ENCODE peak calls at places on chromosomes 3 and 15, in five cellular contexts. V is C1 segment of cervical spinal cord, P is globus pallidus, T is psoas muscle, O is iris pigment epithelial cell. E is an unnamed sample.

GRCh38 chr3:156132313-156132712 is 11.9 kb downstream of the KCNAB1 start:
- DNase-seq in O (no peak), P (no peak), V (no peak), T (no peak), E (no peak)

GRCh38 chr3:49928511-49929017 is 1.0 kb downstream of the MON1A start:
- DNase-seq in T (no peak), P (no peak), V (no peak), O (no peak), E (no peak)

GRCh38 chr15:72057548-72058091 is 60.3 kb downstream of the MYO9A start:
- DNase-seq in O (no peak), T (no peak), P (peak; percentile 7), V (no peak), E (peak; percentile 10)

GRCh38 chr3:104763007-104763406 is 603.7 kb upstream of the ALCAM start:
- DNase-seq in V (no peak), P (peak; percentile 57), O (peak; percentile 56), T (no peak), E (no peak)

GRCh38 chr15:84937144-84937543 is 44.5 kb upstream of the PDE8A start:
- DNase-seq in V (no peak), O (no peak), T (no peak), P (no peak), E (no peak)

GRCh38 chr3:8629151-8630021 is 15.2 kb downstream of the SSUH2 start:
- DNase-seq in O (peak; percentile 74), T (peak; percentile 91), P (no peak), V (no peak), E (peak; percentile 73)

GRCh38 chr3:57544181-57545125 is at the start of gene DNAH12:
- DNase-seq in V (no peak), O (no peak), P (no peak), T (no peak), E (no peak)

GRCh38 chr3:180421221-180421620 is 180.7 kb upstream of the TTC14 start:
- DNase-seq in T (no peak), V (no peak), P (no peak), O (peak; percentile 60), E (peak; percentile 37)

GRCh38 chr15:58686286-58686685 is 63.2 kb downstream of the ADAM10 start:
- DNase-seq in V (no peak), T (no peak), O (no peak), P (no peak), E (no peak)

GRCh38 chr3:72633534-72633933 is 214.7 kb downstream of the SHQ1 start:
- DNase-seq in P (no peak), V (no peak), O (no peak), T (no peak), E (no peak)

GRCh38 chr3:157088506-157089454 is 71.2 kb downstream of the CCNL1 start:
- DNase-seq in O (peak; percentile 90), T (peak; percentile 99), V (no peak), P (peak; percentile 96), E (peak; percentile 98)

GRCh38 chr3:104604326-104605010 is 762.2 kb upstream of the ALCAM start:
- DNase-seq in T (no peak), P (no peak), V (no peak), O (peak; percentile 60), E (peak; percentile 31)

GRCh38 chr3:57939776-57940175 is 68.4 kb upstream of the FLNB start:
- DNase-seq in V (no peak), P (no peak), T (no peak), O (no peak), E (no peak)

GRCh38 chr3:128878556-128879124 is 780 bp upstream of the ACAD9 start:
- DNase-seq in P (no peak), O (peak; percentile 80), T (no peak), V (no peak), E (peak; percentile 66)

E was measured in amniotic epithelial cell.